ENCODE peak calls at places on chromosomes 1 and 21, in four cellular contexts. D, A, X and I are unnamed samples.

GRCh38 chr1:151398691-151399065 is 695 bp upstream of the PSMB4 start:
- DNase-seq in D (no peak), A (no peak), X (no peak), I (no peak)

GRCh38 chr1:181413836-181414235 is 69.5 kb upstream of the CACNA1E start:
- DNase-seq in D (no peak), A (no peak), X (no peak), I (no peak)

GRCh38 chr1:7860130-7860529 is 7.3 kb upstream of the UTS2 start:
- DNase-seq in D (no peak), A (no peak), X (no peak), I (no peak)

GRCh38 chr1:59520759-59521442 is 224.0 kb downstream of the FGGY start:
- DNase-seq in D (no peak), A (no peak), X (no peak), I (no peak)

GRCh38 chr1:160414836-160415235 is 14.5 kb downstream of the VANGL2 start:
- DNase-seq in D (no peak), A (no peak), X (no peak), I (no peak)

GRCh38 chr1:20469406-20470076 is 16.5 kb downstream of the CAMK2N1 start:
- DNase-seq in D (no peak), A (no peak), X (peak), I (no peak)

GRCh38 chr21:33075128-33075527 is 5.2 kb downstream of the OLIG1 start:
- DNase-seq in D (no peak), A (no peak), X (no peak), I (no peak)

GRCh38 chr1:40760984-40761383 is 22.6 kb upstream of the KCNQ4 start:
- DNase-seq in D (no peak), A (no peak), X (no peak), I (no peak)

GRCh38 chr1:96059736-96060135 is 661.8 kb upstream of the PTBP2 start:
- DNase-seq in D (no peak), A (no peak), X (no peak), I (no peak)

GRCh38 chr21:43779660-43780059 is 3.6 kb upstream of the CSTB start:
- DNase-seq in D (no peak), A (no peak), X (no peak), I (no peak)

GRCh38 chr1:145995964-145996432 is 381 bp downstream of the TXNIP start:
- DNase-seq in D (peak), A (no peak), X (no peak), I (no peak)

GRCh38 chr1:233673947-233674431 is 60.1 kb downstream of the KCNK1 start:
- DNase-seq in D (peak), A (no peak), X (no peak), I (no peak)

GRCh38 chr1:92125204-92125603 is 45.1 kb downstream of the BTBD8 start:
- DNase-seq in D (no peak), A (no peak), X (no peak), I (no peak)

GRCh38 chr1:1091344-1092148 is 17.4 kb upstream of the RNF223 start:
- DNase-seq in D (peak), A (no peak), X (no peak), I (no peak)

GRCh38 chr21:21612446-21612845 is 614.2 kb downstream of the NCAM2 start:
- DNase-seq in D (no peak), A (no peak), X (no peak), I (no peak)

GRCh38 chr1:74650561-74650960 is 23.0 kb downstream of the ERICH3 start:
- DNase-seq in D (no peak), A (no peak), X (no peak), I (no peak)

GRCh38 chr21:43937898-43938309 is 72.9 kb downstream of the AGPAT3 start:
- DNase-seq in D (no peak), A (peak), X (no peak), I (no peak)

DNA sequence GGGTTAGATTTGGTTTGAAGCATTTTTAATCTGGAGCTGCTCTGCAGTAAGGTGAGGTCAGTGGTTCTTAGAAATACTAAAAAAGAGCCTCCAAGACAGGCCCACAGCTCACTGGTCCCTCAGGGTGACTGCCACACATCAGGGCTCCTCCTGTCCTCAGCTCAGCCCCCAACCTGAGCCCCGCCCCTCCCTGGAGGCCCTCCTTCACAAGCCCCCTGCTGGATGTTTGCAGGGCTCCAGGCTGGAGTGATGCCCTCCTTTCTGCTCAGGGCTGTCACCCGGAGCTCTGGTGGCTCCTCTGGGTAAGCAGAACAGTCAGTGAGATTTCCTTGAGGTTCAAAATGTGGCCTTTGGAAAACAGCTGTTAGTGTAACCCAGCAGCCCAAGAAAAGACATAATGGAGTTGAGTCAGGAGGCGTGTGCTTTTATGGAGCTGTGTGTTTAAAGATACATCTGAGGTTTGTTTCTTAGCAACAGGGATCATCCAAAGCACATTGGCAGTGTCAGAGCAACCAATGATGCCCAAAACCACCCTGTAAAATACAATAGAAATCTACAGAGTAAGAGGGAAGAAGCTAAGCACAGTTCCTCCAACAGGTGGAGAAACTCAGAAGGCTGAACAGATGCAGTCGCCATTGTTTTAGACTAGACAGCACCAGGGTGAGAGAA is 21.4 kb downstream of the STUM start:
- DNase-seq in D (peak), A (no peak), X (peak), I (peak)
- TF ChIP-seq CTCF in D (peak), A (no peak), X (peak), I (no peak)

DNA sequence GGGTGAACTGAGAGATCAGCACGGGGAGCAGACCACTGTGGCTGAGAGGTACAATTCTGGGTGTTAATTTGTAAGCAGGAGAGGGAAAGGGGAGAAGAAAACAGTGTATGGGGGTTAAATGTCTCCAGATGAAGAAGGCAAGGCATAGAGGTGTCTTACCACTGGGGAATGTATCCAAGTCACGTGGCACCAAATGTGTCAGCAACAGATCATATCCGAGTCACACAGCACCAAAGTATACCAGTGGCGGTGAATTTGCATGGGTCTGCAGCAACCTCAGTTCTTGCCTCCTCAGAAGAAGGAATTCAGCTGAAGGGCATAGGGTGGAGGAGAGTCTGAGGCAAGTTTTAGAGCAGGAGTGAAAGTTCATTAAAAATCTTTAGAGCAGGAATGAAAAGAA is 21.2 kb upstream of the SYCP1 start:
- DNase-seq in D (no peak), A (no peak), X (no peak), I (no peak)
- TF ChIP-seq TCF7 in D (no peak), A (no peak), X (no peak), I (no peak)

GRCh38 chr1:56409112-56409691 is 170.2 kb downstream of the PLPP3 start:
- DNase-seq in D (peak), A (no peak), X (peak), I (peak)
- TF ChIP-seq CTCF in D (peak), A (peak), X (peak), I (peak)

DNA sequence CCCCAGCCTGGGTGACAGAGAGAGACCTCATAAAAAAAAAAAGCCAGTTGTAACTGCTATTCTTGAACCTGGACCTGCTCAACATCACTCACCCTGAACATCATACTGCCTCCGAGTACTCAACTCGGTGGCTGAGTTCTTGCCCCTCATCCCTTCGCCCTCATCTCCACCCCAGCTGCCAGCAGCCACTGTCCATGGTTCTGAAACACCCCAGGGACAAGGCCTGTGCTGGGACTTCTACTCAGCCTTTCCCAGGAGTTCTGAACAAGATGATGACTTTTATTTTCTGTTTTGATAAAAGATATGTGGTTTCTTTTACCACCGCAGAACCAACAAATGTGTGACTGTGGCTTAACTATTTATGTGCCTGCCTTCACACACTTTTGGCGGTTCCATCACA is 5.3 kb upstream of the DISP3 start:
- DNase-seq in D (peak), A (no peak), X (peak), I (peak)
- TF ChIP-seq TCF7 in D (no peak), A (no peak), X (no peak), I (no peak)

GRCh38 chr1:11320153-11320936 is 47.3 kb downstream of the UBIAD1 start:
- DNase-seq in D (peak), A (no peak), X (peak), I (peak)
- TF ChIP-seq CTCF in D (peak), A (peak), X (peak), I (peak)

DNA sequence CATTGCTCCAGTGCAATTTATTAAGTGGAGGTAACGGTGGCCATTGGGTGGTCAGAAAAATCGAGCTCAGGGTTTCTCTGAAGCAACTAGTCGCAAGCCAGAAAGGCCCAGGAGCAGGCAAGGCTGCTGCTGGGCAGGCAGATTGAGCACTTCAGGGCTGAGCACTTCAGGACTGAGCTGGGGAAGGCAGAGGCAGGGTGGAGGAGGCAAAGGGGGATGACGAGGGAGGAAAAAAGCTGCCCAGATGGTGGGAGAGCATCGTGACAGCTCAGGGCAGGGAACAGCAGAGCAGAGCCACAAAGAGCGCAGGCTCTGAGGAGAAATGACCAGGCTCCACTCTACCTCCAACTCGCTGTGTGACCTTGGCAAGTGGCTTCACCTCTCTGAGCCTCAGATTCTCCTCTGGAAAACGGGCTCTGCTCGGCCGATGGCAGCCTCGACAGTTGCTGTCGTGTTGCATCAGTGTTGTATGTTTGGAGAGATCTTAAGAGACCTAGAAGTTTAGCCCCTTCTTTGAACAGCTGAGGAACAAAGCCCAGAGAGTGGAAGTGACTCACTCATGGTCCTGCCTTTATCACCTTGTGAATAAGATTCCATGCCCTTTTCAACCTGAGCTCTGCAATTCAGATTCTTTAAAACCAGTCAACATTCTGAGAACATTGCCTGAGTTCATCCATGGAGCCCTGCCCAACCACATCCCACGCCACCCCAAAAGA is 141.4 kb downstream of the SYF2 start:
- DNase-seq in D (peak), A (no peak), X (peak), I (no peak)
- TF ChIP-seq TCF7 in D (no peak), A (no peak), X (no peak), I (no peak)

GRCh38 chr1:208654241-208654640 is 410.1 kb upstream of the PLXNA2 start:
- DNase-seq in D (peak), A (no peak), X (peak), I (peak)
- TF ChIP-seq CTCF in D (no peak), A (peak), X (peak), I (peak)

GRCh38 chr21:36917487-36918158 is 48.8 kb downstream of the HLCS start:
- DNase-seq in D (peak), A (no peak), X (peak), I (peak)
- TF ChIP-seq TCF7 in D (no peak), A (no peak), X (no peak), I (no peak)

GRCh38 chr1:39184354-39184818 is 20.1 kb upstream of the MACF1 start:
- DNase-seq in D (peak), A (no peak), X (no peak), I (no peak)

GRCh38 chr1:39187276-39188046 is 17.0 kb upstream of the MACF1 start:
- DNase-seq in D (no peak), A (no peak), X (no peak), I (no peak)

GRCh38 chr1:39181311-39181710 is 23.2 kb upstream of the MACF1 start:
- DNase-seq in D (no peak), A (no peak), X (no peak), I (no peak)

GRCh38 chr1:39182804-39183203 is 21.7 kb upstream of the MACF1 start:
- DNase-seq in D (no peak), A (no peak), X (no peak), I (no peak)

GRCh38 chr1:39183503-39184353 is 20.8 kb upstream of the MACF1 start:
- DNase-seq in D (peak), A (no peak), X (peak), I (peak)
- TF ChIP-seq CTCF in D (peak), A (peak), X (peak), I (no peak)